ENCODE peak calls at places on chromosome 1, in ten cellular contexts. C is NCI-H69; F is fibroblast of the aortic adventitia; J is GM12892; U is HFFc6; N is activated CD4-positive, CD25-positive, alpha-beta regulatory T cell treated with anti-CD3 and anti-CD28 coated beads, Interleukin-2, amount 50 U/mL, for 72 hours; S is heart left ventricle; H is iPS-NIHi11; Z is activated T-helper 1 cell treated with anti-CD3 and anti-CD28 coated beads, Interleukin-2, amount 50 U/mL, for 16 hours; V is hippocampal formation. A is an unnamed sample.

GRCh38 chr1:226863446-226863845 is 7.0 kb upstream of the PSEN2 start:
- DNase-seq in Z (no peak), N (no peak), C (no peak), V (no peak), H (peak), U (peak), S (no peak), J (no peak), F (peak), A (no peak)

GRCh38 chr1:198079432-198079951 is 77.3 kb upstream of the NEK7 start:
- DNase-seq in S (no peak), F (peak), C (peak), J (no peak), H (no peak), U (no peak), N (no peak), V (no peak), Z (no peak), A (no peak)

GRCh38 chr1:21635138-21635535 is 34.0 kb downstream of the RAP1GAP start:
- DNase-seq in F (no peak), S (no peak), V (no peak), C (no peak), H (peak), U (no peak), N (no peak), Z (no peak), J (no peak), A (no peak)

GRCh38 chr1:217373761-217374701 is 256.9 kb downstream of the GPATCH2 start:
- DNase-seq in H (no peak), Z (no peak), J (no peak), F (no peak), V (no peak), C (no peak), N (no peak), S (no peak), U (no peak), A (no peak)

GRCh38 chr1:101285922-101286568 is 49.2 kb downstream of the S1PR1 start:
- DNase-seq in F (no peak), J (no peak), V (no peak), H (no peak), Z (no peak), N (no peak), S (no peak), C (no peak), U (no peak), A (no peak)

GRCh38 chr1:10629816-10630571 is 155.2 kb downstream of the PEX14 start:
- DNase-seq in C (no peak), S (no peak), H (peak), Z (no peak), F (no peak), U (no peak), J (no peak), V (no peak), N (no peak), A (no peak)

GRCh38 chr1:41487729-41488598 is 3.5 kb upstream of the EDN2 start:
- DNase-seq in N (no peak), S (peak), F (no peak), J (no peak), H (no peak), V (no peak), C (no peak), U (no peak), Z (no peak), A (no peak)

GRCh38 chr1:8083739-8084484 is 57.8 kb upstream of the ERRFI1 start:
- DNase-seq in F (peak), J (no peak), U (peak), Z (no peak), H (no peak), N (no peak), C (no peak), S (no peak), V (no peak), A (no peak)

GRCh38 chr1:3900969-3901529 is 977 bp upstream of the C1orf174 start:
- DNase-seq in U (peak), S (peak), Z (peak), H (peak), C (peak), N (peak), V (peak), J (peak), F (peak), A (peak)

GRCh38 chr1:234938924-234939323 is 189.7 kb downstream of the TOMM20 start:
- DNase-seq in J (no peak), H (no peak), N (peak), V (no peak), Z (no peak), F (no peak), U (no peak), C (no peak), S (no peak), A (no peak)

GRCh38 chr1:53511933-53512806 is 53.0 kb downstream of the DMRTB1 start:
- DNase-seq in S (peak), Z (no peak), C (peak), H (no peak), J (no peak), N (no peak), U (peak), F (peak), V (no peak), A (no peak)

GRCh38 chr1:89171067-89171438 is 4.8 kb downstream of the GBP7 start:
- DNase-seq in H (no peak), Z (no peak), J (no peak), C (no peak), V (no peak), S (no peak), N (no peak), F (peak), U (no peak), A (no peak)

GRCh38 chr1:17289756-17290155 is 18.2 kb upstream of the PADI4 start:
- DNase-seq in C (no peak), U (no peak), N (no peak), J (no peak), S (no peak), Z (no peak), H (no peak), V (no peak), F (peak), A (no peak)

GRCh38 chr1:82124987-82125638 is 324.4 kb downstream of the ADGRL2 start:
- DNase-seq in U (no peak), J (no peak), N (no peak), F (no peak), Z (no peak), V (no peak), C (no peak), H (peak), S (no peak), A (no peak)

GRCh38 chr1:226565476-226565875 is 16.9 kb downstream of the STUM start:
- DNase-seq in J (no peak), H (no peak), C (no peak), V (peak), N (no peak), Z (no peak), F (no peak), U (no peak), S (no peak), A (no peak)

GRCh38 chr1:16254263-16254948 is 17.4 kb upstream of the CPLANE2 start:
- DNase-seq in S (no peak), V (no peak), U (peak), C (no peak), N (no peak), J (no peak), F (no peak), H (no peak), Z (no peak), A (no peak)

GRCh38 chr1:200610846-200611245 is 9.7 kb downstream of the KIF14 start:
- DNase-seq in U (peak), C (peak), S (no peak), F (peak), J (no peak), V (no peak), H (no peak), N (no peak), Z (no peak), A (no peak)

GRCh38 chr1:157166581-157166980 is 28.4 kb upstream of the ETV3 start:
- DNase-seq in U (no peak), J (no peak), H (no peak), S (no peak), F (no peak), N (no peak), V (no peak), Z (no peak), C (peak), A (no peak)